ENCODE peak calls at places on chromosomes 3 and 15, in six cellular contexts. One of them, this sample, is unnamed.

GRCh38 chr3:172018364-172018763 is 21.0 kb upstream of the FNDC3B start:
- DNase-seq in stimulated activated CD8-positive, alpha-beta memory T cell treated with anti-CD3 and anti-CD28 coated beads, Interleukin-2, amount 100 ng/mL, for 48 hours: no peak
- DNase-seq in HEK293T: no peak
- DNase-seq in mammary epithelial cell: no peak
- DNase-seq in HS-5: no peak
- DNase-seq in stimulated activated CD4-positive, alpha-beta T cell treated with anti-CD3 and anti-CD28 coated beads, Interleukin-1b, Interleukin-23, amount 100 ng/mL, for 48 hours: no peak
- DNase-seq in this sample: no peak

GRCh38 chr3:129908417-129908816 is 14.9 kb upstream of the TMCC1 start:
- DNase-seq in HS-5: no peak
- DNase-seq in mammary epithelial cell: no peak
- DNase-seq in stimulated activated CD4-positive, alpha-beta T cell treated with anti-CD3 and anti-CD28 coated beads, Interleukin-1b, Interleukin-23, amount 100 ng/mL, for 48 hours: no peak
- DNase-seq in stimulated activated CD8-positive, alpha-beta memory T cell treated with anti-CD3 and anti-CD28 coated beads, Interleukin-2, amount 100 ng/mL, for 48 hours: no peak
- DNase-seq in HEK293T: no peak
- DNase-seq in this sample: no peak

GRCh38 chr3:34011171-34012101 is 213.0 kb downstream of the PDCD6IP start:
- DNase-seq in stimulated activated CD4-positive, alpha-beta T cell treated with anti-CD3 and anti-CD28 coated beads, Interleukin-1b, Interleukin-23, amount 100 ng/mL, for 48 hours: no peak
- DNase-seq in mammary epithelial cell: no peak
- DNase-seq in HS-5: no peak
- DNase-seq in HEK293T: no peak
- DNase-seq in stimulated activated CD8-positive, alpha-beta memory T cell treated with anti-CD3 and anti-CD28 coated beads, Interleukin-2, amount 100 ng/mL, for 48 hours: no peak
- DNase-seq in this sample: no peak

GRCh38 chr3:50292924-50293801 is 934 bp upstream of the IFRD2 start:
- DNase-seq in stimulated activated CD4-positive, alpha-beta T cell treated with anti-CD3 and anti-CD28 coated beads, Interleukin-1b, Interleukin-23, amount 100 ng/mL, for 48 hours: no peak
- DNase-seq in HEK293T: no peak
- DNase-seq in stimulated activated CD8-positive, alpha-beta memory T cell treated with anti-CD3 and anti-CD28 coated beads, Interleukin-2, amount 100 ng/mL, for 48 hours: no peak
- DNase-seq in HS-5: no peak
- DNase-seq in mammary epithelial cell: no peak
- DNase-seq in this sample: no peak

GRCh38 chr3:190631295-190631694 is 117.4 kb downstream of the IL1RAP start:
- DNase-seq in HEK293T: no peak
- DNase-seq in HS-5: no peak
- DNase-seq in stimulated activated CD8-positive, alpha-beta memory T cell treated with anti-CD3 and anti-CD28 coated beads, Interleukin-2, amount 100 ng/mL, for 48 hours: no peak
- DNase-seq in stimulated activated CD4-positive, alpha-beta T cell treated with anti-CD3 and anti-CD28 coated beads, Interleukin-1b, Interleukin-23, amount 100 ng/mL, for 48 hours: no peak
- DNase-seq in mammary epithelial cell: no peak
- DNase-seq in this sample: no peak

GRCh38 chr15:84638103-84638502 is 16.0 kb downstream of the WDR73 start:
- DNase-seq in HS-5: no peak
- DNase-seq in stimulated activated CD8-positive, alpha-beta memory T cell treated with anti-CD3 and anti-CD28 coated beads, Interleukin-2, amount 100 ng/mL, for 48 hours: no peak
- DNase-seq in stimulated activated CD4-positive, alpha-beta T cell treated with anti-CD3 and anti-CD28 coated beads, Interleukin-1b, Interleukin-23, amount 100 ng/mL, for 48 hours: no peak
- DNase-seq in mammary epithelial cell: peak
- DNase-seq in HEK293T: no peak
- DNase-seq in this sample: no peak

GRCh38 chr15:85689729-85690128 is 105.0 kb downstream of the KLHL25 start:
- DNase-seq in mammary epithelial cell: no peak
- DNase-seq in HEK293T: no peak
- DNase-seq in stimulated activated CD8-positive, alpha-beta memory T cell treated with anti-CD3 and anti-CD28 coated beads, Interleukin-2, amount 100 ng/mL, for 48 hours: no peak
- DNase-seq in HS-5: no peak
- DNase-seq in stimulated activated CD4-positive, alpha-beta T cell treated with anti-CD3 and anti-CD28 coated beads, Interleukin-1b, Interleukin-23, amount 100 ng/mL, for 48 hours: peak
- DNase-seq in this sample: no peak

GRCh38 chr15:59933607-59934006 is 70.5 kb upstream of the FOXB1 start:
- DNase-seq in HEK293T: no peak
- DNase-seq in mammary epithelial cell: no peak
- DNase-seq in stimulated activated CD8-positive, alpha-beta memory T cell treated with anti-CD3 and anti-CD28 coated beads, Interleukin-2, amount 100 ng/mL, for 48 hours: no peak
- DNase-seq in HS-5: no peak
- DNase-seq in stimulated activated CD4-positive, alpha-beta T cell treated with anti-CD3 and anti-CD28 coated beads, Interleukin-1b, Interleukin-23, amount 100 ng/mL, for 48 hours: no peak
- DNase-seq in this sample: no peak

GRCh38 chr3:11611271-11611893 is 32.3 kb downstream of the VGLL4 start:
- DNase-seq in mammary epithelial cell: no peak
- DNase-seq in stimulated activated CD8-positive, alpha-beta memory T cell treated with anti-CD3 and anti-CD28 coated beads, Interleukin-2, amount 100 ng/mL, for 48 hours: no peak
- DNase-seq in stimulated activated CD4-positive, alpha-beta T cell treated with anti-CD3 and anti-CD28 coated beads, Interleukin-1b, Interleukin-23, amount 100 ng/mL, for 48 hours: no peak
- DNase-seq in HEK293T: no peak
- DNase-seq in HS-5: no peak
- DNase-seq in this sample: no peak

This sample was measured in mesothelial cell of epicardium.